ENCODE peak calls at places on chromosomes 16 and 17, in six cellular contexts. One of them, this sample, is unnamed. For H3K4me1, the result is how much of the 10 kb centered on the place peaks cover.

GRCh38 chr17:60542066-60542465 is 16.0 kb upstream of the APPBP2 start:
- DNase-seq in effector memory CD4-positive, alpha-beta T cell: no peak
- DNase-seq in cardiac muscle cell: no peak
- DNase-seq in tibial nerve: no peak
- DNase-seq in ascending aorta: no peak
- DNase-seq in stomach: no peak
- DNase-seq in this sample: no peak

GRCh38 chr16:62665269-62665668 is 629.0 kb upstream of the CDH8 start:
- DNase-seq in effector memory CD4-positive, alpha-beta T cell: no peak
- DNase-seq in cardiac muscle cell: no peak
- DNase-seq in tibial nerve: no peak
- DNase-seq in ascending aorta: no peak
- DNase-seq in stomach: no peak
- DNase-seq in this sample: no peak

GRCh38 chr17:6231886-6232767 is 161.9 kb downstream of the WSCD1 start:
- DNase-seq in effector memory CD4-positive, alpha-beta T cell: no peak
- DNase-seq in cardiac muscle cell: no peak
- DNase-seq in tibial nerve: no peak
- DNase-seq in ascending aorta: no peak
- DNase-seq in stomach: no peak
- DNase-seq in this sample: no peak

GRCh38 chr17:5800131-5800530 is 215.8 kb upstream of the NLRP1 start:
- DNase-seq in effector memory CD4-positive, alpha-beta T cell: no peak
- DNase-seq in cardiac muscle cell: no peak
- DNase-seq in tibial nerve: no peak
- DNase-seq in ascending aorta: no peak
- DNase-seq in stomach: no peak
- DNase-seq in this sample: no peak

GRCh38 chr17:1470071-1470773 is 14.2 kb upstream of the CRK start:
- DNase-seq in effector memory CD4-positive, alpha-beta T cell: no peak
- DNase-seq in cardiac muscle cell: no peak
- DNase-seq in tibial nerve: no peak
- DNase-seq in ascending aorta: no peak
- DNase-seq in stomach: no peak
- DNase-seq in this sample: no peak

GRCh38 chr17:76384987-76385891 is 830 bp downstream of the SPHK1 start:
- DNase-seq in effector memory CD4-positive, alpha-beta T cell: peak
- DNase-seq in cardiac muscle cell: peak
- DNase-seq in tibial nerve: no peak
- DNase-seq in ascending aorta: peak
- DNase-seq in stomach: peak
- DNase-seq in this sample: no peak

GRCh38 chr17:6110592-6110991 is 40.4 kb downstream of the WSCD1 start:
- DNase-seq in effector memory CD4-positive, alpha-beta T cell: no peak
- DNase-seq in cardiac muscle cell: no peak
- DNase-seq in tibial nerve: no peak
- DNase-seq in ascending aorta: no peak
- DNase-seq in stomach: no peak
- DNase-seq in this sample: no peak

GRCh38 chr17:58666858-58667267 is 25.0 kb downstream of the TEX14 start:
- DNase-seq in effector memory CD4-positive, alpha-beta T cell: peak
- DNase-seq in cardiac muscle cell: no peak
- DNase-seq in tibial nerve: peak
- DNase-seq in ascending aorta: peak
- DNase-seq in stomach: peak
- DNase-seq in this sample: no peak

GRCh38 chr17:17313350-17313991 is 10.3 kb downstream of the NT5M start:
- DNase-seq in effector memory CD4-positive, alpha-beta T cell: peak
- DNase-seq in cardiac muscle cell: peak
- DNase-seq in tibial nerve: no peak
- DNase-seq in ascending aorta: no peak
- DNase-seq in stomach: peak
- DNase-seq in this sample: peak

GRCh38 chr17:83065660-83066542 is 13.5 kb upstream of the METRNL start:
- DNase-seq in effector memory CD4-positive, alpha-beta T cell: no peak
- DNase-seq in cardiac muscle cell: no peak
- DNase-seq in tibial nerve: peak
- DNase-seq in ascending aorta: no peak
- DNase-seq in stomach: peak
- DNase-seq in this sample: no peak

GRCh38 chr16:87847785-87848675 is 21.3 kb downstream of the SLC7A5 start:
- DNase-seq in effector memory CD4-positive, alpha-beta T cell: no peak
- DNase-seq in cardiac muscle cell: no peak
- DNase-seq in tibial nerve: peak
- DNase-seq in ascending aorta: no peak
- DNase-seq in stomach: peak
- DNase-seq in this sample: no peak

GRCh38 chr16:1530883-1531637 is 2.4 kb upstream of the TMEM204 start:
- DNase-seq in effector memory CD4-positive, alpha-beta T cell: no peak
- DNase-seq in cardiac muscle cell: no peak
- DNase-seq in tibial nerve: peak
- DNase-seq in ascending aorta: no peak
- DNase-seq in stomach: no peak
- DNase-seq in this sample: no peak

GRCh38 chr16:72474511-72475123 is 302.7 kb upstream of the PMFBP1 start:
- DNase-seq in effector memory CD4-positive, alpha-beta T cell: no peak
- DNase-seq in cardiac muscle cell: no peak
- DNase-seq in tibial nerve: no peak
- DNase-seq in ascending aorta: no peak
- DNase-seq in stomach: no peak
- DNase-seq in this sample: no peak

GRCh38 chr16:23974223-23974622 is 138.4 kb downstream of the PRKCB start:
- DNase-seq in effector memory CD4-positive, alpha-beta T cell: no peak
- DNase-seq in cardiac muscle cell: peak
- DNase-seq in tibial nerve: no peak
- DNase-seq in ascending aorta: no peak
- DNase-seq in stomach: no peak
- DNase-seq in this sample: peak

GRCh38 chr17:50638851-50639767 is 4.4 kb downstream of the ABCC3 start:
- DNase-seq in effector memory CD4-positive, alpha-beta T cell: no peak
- DNase-seq in cardiac muscle cell: no peak
- DNase-seq in tibial nerve: peak
- DNase-seq in ascending aorta: peak
- DNase-seq in stomach: peak
- DNase-seq in this sample: no peak

GRCh38 chr17:36627101-36627500 is 25.7 kb downstream of the MRM1 start:
- DNase-seq in effector memory CD4-positive, alpha-beta T cell: no peak
- DNase-seq in cardiac muscle cell: no peak
- DNase-seq in tibial nerve: no peak
- DNase-seq in ascending aorta: no peak
- DNase-seq in stomach: no peak
- DNase-seq in this sample: no peak

GRCh38 chr17:75262112-75262606 is 480 bp downstream of the MRPS7 start:
- DNase-seq in effector memory CD4-positive, alpha-beta T cell: no peak
- DNase-seq in cardiac muscle cell: peak
- DNase-seq in tibial nerve: no peak
- DNase-seq in ascending aorta: no peak
- DNase-seq in stomach: no peak
- DNase-seq in this sample: no peak

GRCh38 chr17:79799538-79800324 is 2.9 kb upstream of the CBX8 start:
- DNase-seq in effector memory CD4-positive, alpha-beta T cell: no peak
- DNase-seq in cardiac muscle cell: no peak
- DNase-seq in tibial nerve: no peak
- DNase-seq in ascending aorta: no peak
- DNase-seq in stomach: no peak
- DNase-seq in this sample: no peak

GRCh38 chr16:1537763-1538289 is 4.4 kb downstream of the TMEM204 start:
- DNase-seq in effector memory CD4-positive, alpha-beta T cell: no peak
- DNase-seq in cardiac muscle cell: no peak
- DNase-seq in tibial nerve: no peak
- DNase-seq in ascending aorta: no peak
- DNase-seq in stomach: no peak
- DNase-seq in this sample: no peak

GRCh38 chr16:54228325-54228724 is 58.3 kb downstream of the IRX3 start:
- DNase-seq in effector memory CD4-positive, alpha-beta T cell: no peak
- DNase-seq in cardiac muscle cell: no peak
- DNase-seq in tibial nerve: no peak
- DNase-seq in ascending aorta: no peak
- DNase-seq in stomach: no peak
- DNase-seq in this sample: no peak

GRCh38 chr17:75822119-75822799 is 21.9 kb downstream of the UNC13D start:
- DNase-seq in effector memory CD4-positive, alpha-beta T cell: no peak
- DNase-seq in cardiac muscle cell: no peak
- DNase-seq in tibial nerve: no peak
- DNase-seq in ascending aorta: no peak
- DNase-seq in stomach: peak
- DNase-seq in this sample: no peak

GRCh38 chr17:67139784-67140665 is 95.7 kb downstream of the CACNG1 start:
- DNase-seq in effector memory CD4-positive, alpha-beta T cell: no peak
- DNase-seq in cardiac muscle cell: peak
- DNase-seq in tibial nerve: no peak
- DNase-seq in ascending aorta: no peak
- DNase-seq in stomach: no peak
- DNase-seq in this sample: no peak

GRCh38 chr16:49600976-49601375 is 227.4 kb downstream of the C16orf78 start:
- DNase-seq in effector memory CD4-positive, alpha-beta T cell: no peak
- DNase-seq in cardiac muscle cell: no peak
- DNase-seq in tibial nerve: no peak
- DNase-seq in ascending aorta: no peak
- DNase-seq in stomach: no peak
- DNase-seq in this sample: no peak

GRCh38 chr16:14041164-14041563 is 30.0 kb upstream of the MRTFB start:
- DNase-seq in effector memory CD4-positive, alpha-beta T cell: no peak
- DNase-seq in cardiac muscle cell: no peak
- DNase-seq in tibial nerve: no peak
- DNase-seq in ascending aorta: no peak
- DNase-seq in stomach: no peak
- DNase-seq in this sample: no peak

GRCh38 chr16:14043278-14043677 is 27.8 kb upstream of the MRTFB start:
- DNase-seq in effector memory CD4-positive, alpha-beta T cell: no peak
- DNase-seq in cardiac muscle cell: no peak
- DNase-seq in tibial nerve: no peak
- DNase-seq in ascending aorta: no peak
- DNase-seq in stomach: no peak
- DNase-seq in this sample: no peak

GRCh38 chr16:14037960-14038359 is 33.2 kb upstream of the MRTFB start:
- DNase-seq in effector memory CD4-positive, alpha-beta T cell: no peak
- DNase-seq in cardiac muscle cell: no peak
- DNase-seq in tibial nerve: no peak
- DNase-seq in ascending aorta: no peak
- DNase-seq in stomach: no peak
- DNase-seq in this sample: no peak

GRCh38 chr16:14043793-14044192 is 27.3 kb upstream of the MRTFB start:
- DNase-seq in effector memory CD4-positive, alpha-beta T cell: no peak
- DNase-seq in cardiac muscle cell: no peak
- DNase-seq in tibial nerve: no peak
- DNase-seq in ascending aorta: no peak
- DNase-seq in stomach: no peak
- DNase-seq in this sample: no peak

DNA sequence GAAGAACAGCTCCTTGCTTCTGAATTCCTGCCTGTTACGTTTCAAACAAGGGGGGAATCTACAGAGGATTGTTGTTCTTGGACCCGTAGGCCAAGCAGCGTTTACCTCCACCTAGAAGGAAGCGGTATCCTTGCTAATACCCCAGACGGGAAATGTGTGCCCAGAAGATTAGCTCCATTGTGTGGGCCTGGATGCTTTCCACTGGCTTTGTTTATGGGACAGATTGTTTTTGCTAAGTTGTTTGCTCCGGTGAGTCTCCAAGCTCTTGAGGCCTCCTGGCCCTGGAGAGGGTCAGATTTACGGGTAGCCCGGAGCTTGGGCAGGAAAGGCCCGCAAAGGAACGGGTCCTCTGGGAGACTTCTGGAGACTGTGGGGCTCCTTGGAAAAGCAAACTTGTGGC is 28.4 kb upstream of the MRTFB start:
- DNase-seq in effector memory CD4-positive, alpha-beta T cell: no peak
- DNase-seq in cardiac muscle cell: no peak
- DNase-seq in tibial nerve: no peak
- DNase-seq in ascending aorta: no peak
- DNase-seq in stomach: no peak
- DNase-seq in this sample: no peak
- H3K27ac ChIP-seq in effector memory CD4-positive, alpha-beta T cell: no peak
- H3K27ac ChIP-seq in cardiac muscle cell: no peak
- H3K27ac ChIP-seq in tibial nerve: peak
- H3K27ac ChIP-seq in ascending aorta: peak
- H3K27ac ChIP-seq in stomach: no peak
- H3K27ac ChIP-seq in this sample: no peak

GRCh38 chr17:56083475-56083874 is 69.8 kb upstream of the ANKFN1 start:
- DNase-seq in effector memory CD4-positive, alpha-beta T cell: no peak
- DNase-seq in cardiac muscle cell: peak
- DNase-seq in tibial nerve: no peak
- DNase-seq in ascending aorta: no peak
- DNase-seq in stomach: no peak
- DNase-seq in this sample: no peak
- H3K4me1 ChIP-seq in effector memory CD4-positive, alpha-beta T cell: under half
- H3K4me1 ChIP-seq in cardiac muscle cell: under half
- H3K4me1 ChIP-seq in tibial nerve: under half
- H3K4me1 ChIP-seq in ascending aorta: under half
- H3K4me1 ChIP-seq in stomach: under half
- H3K4me1 ChIP-seq in this sample: under half

GRCh38 chr16:30997000-30997886 is 12.2 kb downstream of the HSD3B7 start:
- DNase-seq in effector memory CD4-positive, alpha-beta T cell: peak
- DNase-seq in cardiac muscle cell: peak
- DNase-seq in tibial nerve: peak
- DNase-seq in ascending aorta: no peak
- DNase-seq in stomach: peak
- DNase-seq in this sample: no peak

GRCh38 chr16:30996324-30996999 is 11.5 kb downstream of the HSD3B7 start:
- DNase-seq in effector memory CD4-positive, alpha-beta T cell: no peak
- DNase-seq in cardiac muscle cell: no peak
- DNase-seq in tibial nerve: no peak
- DNase-seq in ascending aorta: no peak
- DNase-seq in stomach: no peak
- DNase-seq in this sample: no peak

GRCh38 chr16:30992931-30993816 is 8.2 kb downstream of the HSD3B7 start:
- DNase-seq in effector memory CD4-positive, alpha-beta T cell: no peak
- DNase-seq in cardiac muscle cell: no peak
- DNase-seq in tibial nerve: no peak
- DNase-seq in ascending aorta: no peak
- DNase-seq in stomach: no peak
- DNase-seq in this sample: no peak

GRCh38 chr16:30997887-30998711 is 12.3 kb downstream of the STX1B start:
- DNase-seq in effector memory CD4-positive, alpha-beta T cell: no peak
- DNase-seq in cardiac muscle cell: no peak
- DNase-seq in tibial nerve: no peak
- DNase-seq in ascending aorta: no peak
- DNase-seq in stomach: no peak
- DNase-seq in this sample: no peak

GRCh38 chr16:30995927-30996323 is 10.9 kb downstream of the HSD3B7 start:
- DNase-seq in effector memory CD4-positive, alpha-beta T cell: no peak
- DNase-seq in cardiac muscle cell: no peak
- DNase-seq in tibial nerve: no peak
- DNase-seq in ascending aorta: no peak
- DNase-seq in stomach: no peak
- DNase-seq in this sample: no peak
- H3K27ac ChIP-seq in effector memory CD4-positive, alpha-beta T cell: no peak
- H3K27ac ChIP-seq in cardiac muscle cell: no peak
- H3K27ac ChIP-seq in tibial nerve: peak
- H3K27ac ChIP-seq in ascending aorta: peak
- H3K27ac ChIP-seq in stomach: peak
- H3K27ac ChIP-seq in this sample: no peak

DNA sequence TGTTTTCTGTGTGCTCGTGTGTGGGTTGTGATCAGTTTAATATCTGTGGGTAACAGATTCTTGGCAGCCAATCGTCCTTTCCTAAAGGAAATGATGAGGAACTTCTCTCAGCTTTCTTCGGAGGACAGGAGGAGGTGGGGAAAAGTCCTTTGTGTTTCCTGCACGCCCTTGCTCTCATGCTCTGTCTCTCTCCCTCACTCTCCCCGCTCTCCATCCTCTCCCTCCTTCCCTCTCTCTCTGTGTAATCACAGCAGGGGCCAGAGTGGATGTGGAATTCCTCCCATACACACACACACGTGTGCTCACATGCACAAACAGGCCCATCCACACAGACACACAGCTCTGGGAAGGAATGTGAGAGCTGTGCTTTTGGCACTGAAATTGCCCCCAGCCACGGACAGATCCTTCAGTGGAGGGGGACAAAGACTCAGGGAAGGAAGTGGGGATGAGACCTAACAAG is 83.6 kb upstream of the PLCG2 start:
- DNase-seq in effector memory CD4-positive, alpha-beta T cell: no peak
- DNase-seq in cardiac muscle cell: no peak
- DNase-seq in tibial nerve: no peak
- DNase-seq in ascending aorta: no peak
- DNase-seq in stomach: no peak
- DNase-seq in this sample: no peak
- H3K4me1 ChIP-seq in effector memory CD4-positive, alpha-beta T cell: under half
- H3K4me1 ChIP-seq in cardiac muscle cell: under half
- H3K4me1 ChIP-seq in tibial nerve: under half
- H3K4me1 ChIP-seq in ascending aorta: under half
- H3K4me1 ChIP-seq in stomach: half or more
- H3K4me1 ChIP-seq in this sample: under half

This sample was measured in iPS DF 6.9.